ENCODE peak calls at places on chromosomes 13 and 19, in nine cellular contexts. R, Z, M, P, T, I, W, U and E are unnamed samples.

GRCh38 chr13:60755380-60756163 is 358.6 kb downstream of the TDRD3 start:
- DNase-seq in R (peak), Z (no peak), M (no peak), P (no peak), T (peak), I (no peak), W (peak), U (no peak), E (no peak)

GRCh38 chr19:8607386-8607785 is 3.1 kb downstream of the ADAMTS10 start:
- DNase-seq in R (peak), Z (no peak), M (no peak), P (no peak), T (no peak), I (no peak), W (no peak), U (no peak), E (no peak)

GRCh38 chr13:70310720-70311119 is 202.5 kb upstream of the KLHL1 start:
- DNase-seq in R (peak), Z (no peak), M (no peak), P (peak), T (peak), I (peak), W (peak), U (no peak), E (peak)

GRCh38 chr13:27839809-27840467 is 47.7 kb downstream of the GSX1 start:
- DNase-seq in R (no peak), Z (no peak), M (no peak), P (no peak), T (peak), I (no peak), W (no peak), U (no peak), E (peak)

GRCh38 chr13:46552888-46553520 is at the start of gene LRCH1:
- DNase-seq in R (peak), Z (peak), M (peak), P (peak), T (peak), I (peak), W (peak), U (no peak), E (peak)

GRCh38 chr13:52414051-52414450 is 8.1 kb upstream of the THSD1 start:
- DNase-seq in R (no peak), Z (no peak), M (no peak), P (no peak), T (no peak), I (no peak), W (no peak), U (no peak), E (no peak)

GRCh38 chr13:90545070-90545840 is 802.2 kb upstream of the MIR17HG start:
- DNase-seq in R (peak), Z (no peak), M (no peak), P (peak), T (no peak), I (no peak), W (no peak), U (no peak), E (no peak)

GRCh38 chr19:49136771-49137171 is 17.4 kb downstream of the PPFIA3 start:
- DNase-seq in R (no peak), Z (no peak), M (no peak), P (no peak), T (no peak), I (no peak), W (no peak), U (no peak), E (no peak)

GRCh38 chr13:111209613-111210012 is 94.5 kb downstream of the ARHGEF7 start:
- DNase-seq in R (no peak), Z (no peak), M (no peak), P (no peak), T (no peak), I (no peak), W (no peak), U (no peak), E (no peak)

GRCh38 chr19:8113017-8113416 is 36.4 kb downstream of the FBN3 start:
- DNase-seq in R (no peak), Z (no peak), M (peak), P (no peak), T (no peak), I (no peak), W (no peak), U (no peak), E (no peak)

GRCh38 chr19:53898166-53898565 is 10.9 kb upstream of the CACNG7 start:
- DNase-seq in R (no peak), Z (no peak), M (no peak), P (no peak), T (no peak), I (no peak), W (no peak), U (no peak), E (no peak)

GRCh38 chr13:21884965-21885567 is 214.2 kb downstream of the FGF9 start:
- DNase-seq in R (no peak), Z (no peak), M (no peak), P (no peak), T (no peak), I (no peak), W (peak), U (no peak), E (no peak)

GRCh38 chr19:50050406-50051223 is 24.8 kb downstream of the ZNF473 start:
- DNase-seq in R (peak), Z (peak), M (peak), P (peak), T (no peak), I (peak), W (no peak), U (peak), E (no peak)